ENCODE peak calls at places on chromosomes 2 and 18, in four cellular contexts. L, M, U and Z are unnamed samples.

GRCh38 chr2:233611284-233611683 is 6.1 kb upstream of the UGT1A8 start:
- DNase-seq in L (no peak), M (no peak), U (no peak), Z (no peak)

GRCh38 chr18:45588284-45588683 is 27.0 kb upstream of the SLC14A2 start:
- DNase-seq in L (no peak), M (no peak), U (no peak), Z (peak; percentile 41)

GRCh38 chr2:57864926-57865325 is 181.7 kb upstream of the VRK2 start:
- DNase-seq in L (no peak), M (no peak), U (no peak), Z (no peak)

GRCh38 chr2:165423081-165423480 is 46.4 kb upstream of the CSRNP3 start:
- DNase-seq in L (no peak), M (no peak), U (no peak), Z (no peak)

GRCh38 chr18:79533591-79533990 is 137.9 kb downstream of the NFATC1 start:
- DNase-seq in L (no peak), M (no peak), U (no peak), Z (no peak)

GRCh38 chr2:171158790-171159325 is 1.8 kb downstream of the TLK1 start:
- DNase-seq in L (no peak), M (no peak), U (no peak), Z (no peak)

GRCh38 chr2:31138037-31138962 is at the start of gene GALNT14:
- DNase-seq in L (no peak), M (peak; percentile 84), U (peak; percentile 85), Z (peak; percentile 44)

GRCh38 chr2:234495801-234496441 is 960 bp downstream of the ARL4C start:
- DNase-seq in L (peak; percentile 36), M (peak; percentile 31), U (peak; percentile 59), Z (no peak)

GRCh38 chr2:11175293-11175795 is 20.1 kb downstream of the SLC66A3 start:
- DNase-seq in L (no peak), M (no peak), U (no peak), Z (peak; percentile 83)

GRCh38 chr2:196453613-196454047 is 185.9 kb upstream of the CCDC150 start:
- DNase-seq in L (peak; percentile 25), M (peak; percentile 58), U (peak; percentile 59), Z (peak; percentile 57)

GRCh38 chr18:77099501-77100370 is 32.8 kb downstream of the MBP start:
- DNase-seq in L (peak; percentile 43), M (no peak), U (no peak), Z (no peak)

GRCh38 chr2:193749485-193749884 is 1554.8 kb upstream of the TMEFF2 start:
- DNase-seq in L (no peak), M (no peak), U (no peak), Z (no peak)

GRCh38 chr18:23280844-23281243 is 145.6 kb downstream of the CABLES1 start:
- DNase-seq in L (no peak), M (no peak), U (no peak), Z (no peak)

GRCh38 chr2:207530160-207531023 is 630 bp downstream of the CREB1 start:
- DNase-seq in L (peak; percentile 74), M (peak; percentile 33), U (peak; percentile 49), Z (peak; percentile 51)

GRCh38 chr2:120802161-120802560 is 66.5 kb downstream of the GLI2 start:
- DNase-seq in L (no peak), M (no peak), U (no peak), Z (no peak)

GRCh38 chr2:162245737-162246136 is 2.5 kb upstream of the FAP start:
- DNase-seq in L (no peak), M (no peak), U (no peak), Z (peak; percentile 0)

GRCh38 chr2:204012081-204012653 is 75.6 kb downstream of the ICOS start:
- DNase-seq in L (no peak), M (no peak), U (no peak), Z (peak; percentile 9)

GRCh38 chr18:34921811-34922385 is 119.3 kb upstream of the MAPRE2 start:
- DNase-seq in L (no peak), M (no peak), U (no peak), Z (no peak)

GRCh38 chr2:95060446-95061118 is 35.1 kb downstream of the MAL start:
- DNase-seq in L (no peak), M (no peak), U (no peak), Z (no peak)